ENCODE peak calls at places on chromosomes 1 and 21, in five cellular contexts. One of them, this sample, is unnamed.

GRCh38 chr1:36586146-36586545 is 103.4 kb upstream of the CSF3R start:
- DNase-seq in neuronal stem cell: no peak
- DNase-seq in H1: no peak
- DNase-seq in H9: peak; percentile 45
- DNase-seq in mesenchymal stem cell: no peak
- DNase-seq in this sample: no peak

GRCh38 chr1:28233264-28233606 is 406 bp upstream of the DNAJC8 start:
- DNase-seq in neuronal stem cell: no peak
- DNase-seq in mesenchymal stem cell: no peak
- DNase-seq in H1: no peak
- DNase-seq in H9: no peak
- DNase-seq in this sample: no peak

GRCh38 chr21:33011462-33011861 is 14.3 kb upstream of the OLIG2 start:
- DNase-seq in neuronal stem cell: no peak
- DNase-seq in H1: peak; percentile 6
- DNase-seq in mesenchymal stem cell: peak; percentile 59
- DNase-seq in H9: no peak
- DNase-seq in this sample: peak; percentile 42

GRCh38 chr1:44281987-44282703 is 68.9 kb downstream of the DMAP1 start:
- DNase-seq in mesenchymal stem cell: no peak
- DNase-seq in H9: no peak
- DNase-seq in neuronal stem cell: no peak
- DNase-seq in H1: no peak
- DNase-seq in this sample: no peak

GRCh38 chr1:11700655-11701467 is 9.4 kb downstream of the DRAXIN start:
- DNase-seq in H1: peak; percentile 58
- DNase-seq in mesenchymal stem cell: no peak
- DNase-seq in neuronal stem cell: no peak
- DNase-seq in H9: peak; percentile 29
- DNase-seq in this sample: no peak

GRCh38 chr21:37176716-37177115 is 90.4 kb downstream of the VPS26C start:
- DNase-seq in mesenchymal stem cell: no peak
- DNase-seq in H1: no peak
- DNase-seq in H9: no peak
- DNase-seq in neuronal stem cell: no peak
- DNase-seq in this sample: peak; percentile 77

GRCh38 chr1:212728606-212729005 is 29.0 kb upstream of the BATF3 start:
- DNase-seq in H9: no peak
- DNase-seq in H1: no peak
- DNase-seq in mesenchymal stem cell: no peak
- DNase-seq in neuronal stem cell: no peak
- DNase-seq in this sample: no peak

GRCh38 chr1:62307516-62308492 is 11.4 kb downstream of the KANK4 start:
- DNase-seq in H1: no peak
- DNase-seq in neuronal stem cell: no peak
- DNase-seq in mesenchymal stem cell: no peak
- DNase-seq in H9: no peak
- DNase-seq in this sample: peak; percentile 99

GRCh38 chr1:231039161-231040018 is 664 bp downstream of the FAM89A start:
- DNase-seq in H1: peak; percentile 61
- DNase-seq in neuronal stem cell: peak; percentile 45
- DNase-seq in mesenchymal stem cell: peak; percentile 79
- DNase-seq in H9: peak; percentile 43
- DNase-seq in this sample: peak; percentile 51

GRCh38 chr1:85975770-85976386 is 180.7 kb downstream of the COL24A1 start:
- DNase-seq in mesenchymal stem cell: no peak
- DNase-seq in neuronal stem cell: no peak
- DNase-seq in H1: peak; percentile 58
- DNase-seq in H9: peak; percentile 86
- DNase-seq in this sample: no peak

GRCh38 chr1:47186267-47187185 is 3.3 kb downstream of the PDZK1IP1 start:
- DNase-seq in neuronal stem cell: no peak
- DNase-seq in H9: no peak
- DNase-seq in mesenchymal stem cell: no peak
- DNase-seq in H1: no peak
- DNase-seq in this sample: no peak

GRCh38 chr1:113980120-113980519 is 846 bp downstream of the OLFML3 start:
- DNase-seq in mesenchymal stem cell: no peak
- DNase-seq in H1: no peak
- DNase-seq in neuronal stem cell: no peak
- DNase-seq in H9: no peak
- DNase-seq in this sample: no peak

GRCh38 chr1:183673605-183674150 is 20.6 kb upstream of the APOBEC4 start:
- DNase-seq in mesenchymal stem cell: no peak
- DNase-seq in neuronal stem cell: no peak
- DNase-seq in H1: no peak
- DNase-seq in H9: no peak
- DNase-seq in this sample: no peak

GRCh38 chr1:66769512-66770229 is 17.4 kb downstream of the DYNLT5 start:
- DNase-seq in H1: no peak
- DNase-seq in H9: no peak
- DNase-seq in mesenchymal stem cell: no peak
- DNase-seq in neuronal stem cell: no peak
- DNase-seq in this sample: no peak

GRCh38 chr1:234958066-234958701 is 170.5 kb downstream of the TOMM20 start:
- DNase-seq in H1: peak; percentile 53
- DNase-seq in H9: no peak
- DNase-seq in mesenchymal stem cell: no peak
- DNase-seq in neuronal stem cell: no peak
- DNase-seq in this sample: no peak

GRCh38 chr1:234955107-234955731 is 173.4 kb downstream of the TOMM20 start:
- DNase-seq in H9: no peak
- DNase-seq in mesenchymal stem cell: peak; percentile 76
- DNase-seq in neuronal stem cell: no peak
- DNase-seq in H1: no peak
- DNase-seq in this sample: peak; percentile 23

GRCh38 chr1:234958702-234959649 is 169.7 kb downstream of the TOMM20 start:
- DNase-seq in mesenchymal stem cell: no peak
- DNase-seq in H1: peak; percentile 41
- DNase-seq in neuronal stem cell: no peak
- DNase-seq in H9: no peak
- DNase-seq in this sample: no peak

GRCh38 chr1:234957330-234958065 is 171.1 kb downstream of the TOMM20 start:
- DNase-seq in neuronal stem cell: peak; percentile 73
- DNase-seq in mesenchymal stem cell: peak; percentile 79
- DNase-seq in H1: peak; percentile 55
- DNase-seq in H9: peak; percentile 62
- DNase-seq in this sample: no peak

GRCh38 chr1:234956821-234957329 is 171.8 kb downstream of the TOMM20 start:
- DNase-seq in H1: no peak
- DNase-seq in neuronal stem cell: peak; percentile 51
- DNase-seq in H9: no peak
- DNase-seq in mesenchymal stem cell: no peak
- DNase-seq in this sample: no peak
- H2BK5ac ChIP-seq in H1: no peak overlapping the region
- H2BK5ac ChIP-seq in neuronal stem cell: no peak overlapping the region
- H2BK5ac ChIP-seq in H9: no peak overlapping the region
- H2BK5ac ChIP-seq in mesenchymal stem cell: no peak overlapping the region
- H2BK5ac ChIP-seq in this sample: peak overlapping the region; percentile 32

DNA sequence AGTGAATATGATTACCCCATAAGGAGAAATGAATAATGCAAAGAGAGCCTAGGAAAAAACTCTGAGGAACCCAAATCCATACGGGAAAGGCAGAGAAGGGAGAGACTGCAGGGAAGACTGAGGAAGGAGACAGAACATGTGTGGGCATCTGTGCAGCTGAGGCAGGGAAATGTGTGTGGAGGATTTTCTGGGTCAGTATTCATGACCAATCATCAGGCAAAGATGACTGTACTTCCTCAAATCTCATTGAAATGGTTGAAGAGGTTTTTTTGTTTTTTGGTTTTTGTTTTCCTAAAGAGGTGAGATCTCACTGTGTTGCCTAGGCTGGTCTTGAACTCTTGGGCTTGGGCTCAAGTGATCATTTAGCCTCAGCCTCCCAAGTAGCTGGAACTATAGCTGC is 15.7 kb downstream of the DIP2A start:
- DNase-seq in H9: no peak
- DNase-seq in mesenchymal stem cell: no peak
- DNase-seq in H1: no peak
- DNase-seq in neuronal stem cell: no peak
- DNase-seq in this sample: no peak
- H2BK12ac ChIP-seq in H9: no peak overlapping the region
- H2BK12ac ChIP-seq in mesenchymal stem cell: no peak overlapping the region
- H2BK12ac ChIP-seq in H1: no peak overlapping the region
- H2BK12ac ChIP-seq in neuronal stem cell: no peak overlapping the region
- H2BK12ac ChIP-seq in this sample: no peak overlapping the region

GRCh38 chr1:20355101-20355827 is 64.6 kb downstream of the VWA5B1 start:
- DNase-seq in H1: no peak
- DNase-seq in mesenchymal stem cell: no peak
- DNase-seq in H9: no peak
- DNase-seq in neuronal stem cell: no peak
- DNase-seq in this sample: no peak

GRCh38 chr1:20356850-20357459 is 66.3 kb downstream of the VWA5B1 start:
- DNase-seq in H1: no peak
- DNase-seq in mesenchymal stem cell: no peak
- DNase-seq in neuronal stem cell: no peak
- DNase-seq in H9: no peak
- DNase-seq in this sample: peak; percentile 74

GRCh38 chr1:20355828-20356735 is 65.4 kb downstream of the VWA5B1 start:
- DNase-seq in H9: no peak
- DNase-seq in mesenchymal stem cell: no peak
- DNase-seq in H1: no peak
- DNase-seq in neuronal stem cell: no peak
- DNase-seq in this sample: no peak

GRCh38 chr1:20351911-20352675 is 61.4 kb downstream of the VWA5B1 start:
- DNase-seq in mesenchymal stem cell: no peak
- DNase-seq in H9: no peak
- DNase-seq in neuronal stem cell: no peak
- DNase-seq in H1: no peak
- DNase-seq in this sample: peak; percentile 66

GRCh38 chr1:20353836-20354235 is 63.2 kb downstream of the VWA5B1 start:
- DNase-seq in H9: no peak
- DNase-seq in mesenchymal stem cell: no peak
- DNase-seq in neuronal stem cell: no peak
- DNase-seq in H1: no peak
- DNase-seq in this sample: no peak
- H3K14ac ChIP-seq in H9: no peak overlapping the region
- H3K14ac ChIP-seq in mesenchymal stem cell: no peak overlapping the region
- H3K14ac ChIP-seq in neuronal stem cell: peak overlapping the region; percentile 42
- H3K14ac ChIP-seq in H1: no peak overlapping the region
- H3K14ac ChIP-seq in this sample: no peak overlapping the region

GRCh38 chr21:16117851-16118592 is 388.2 kb downstream of the USP25 start:
- DNase-seq in neuronal stem cell: no peak
- DNase-seq in H1: no peak
- DNase-seq in mesenchymal stem cell: no peak
- DNase-seq in H9: no peak
- DNase-seq in this sample: no peak
- H2BK5ac ChIP-seq in neuronal stem cell: no peak overlapping the region
- H2BK5ac ChIP-seq in H1: no peak overlapping the region
- H2BK5ac ChIP-seq in mesenchymal stem cell: peak overlapping the region; percentile 62
- H2BK5ac ChIP-seq in H9: no peak overlapping the region
- H2BK5ac ChIP-seq in this sample: no peak overlapping the region

GRCh38 chr1:228900099-228900965 is 165.1 kb downstream of the RHOU start:
- DNase-seq in neuronal stem cell: no peak
- DNase-seq in H1: peak; percentile 47
- DNase-seq in H9: no peak
- DNase-seq in mesenchymal stem cell: peak; percentile 46
- DNase-seq in this sample: no peak

GRCh38 chr1:228898582-228898992 is 163.3 kb downstream of the RHOU start:
- DNase-seq in H9: no peak
- DNase-seq in H1: peak; percentile 37
- DNase-seq in mesenchymal stem cell: no peak
- DNase-seq in neuronal stem cell: no peak
- DNase-seq in this sample: no peak

GRCh38 chr1:228900993-228901392 is 165.7 kb downstream of the RHOU start:
- DNase-seq in H1: peak; percentile 36
- DNase-seq in mesenchymal stem cell: no peak
- DNase-seq in H9: no peak
- DNase-seq in neuronal stem cell: no peak
- DNase-seq in this sample: no peak

GRCh38 chr1:228899421-228899956 is 164.2 kb downstream of the RHOU start:
- DNase-seq in H1: peak; percentile 39
- DNase-seq in mesenchymal stem cell: no peak
- DNase-seq in neuronal stem cell: no peak
- DNase-seq in H9: no peak
- DNase-seq in this sample: no peak

DNA sequence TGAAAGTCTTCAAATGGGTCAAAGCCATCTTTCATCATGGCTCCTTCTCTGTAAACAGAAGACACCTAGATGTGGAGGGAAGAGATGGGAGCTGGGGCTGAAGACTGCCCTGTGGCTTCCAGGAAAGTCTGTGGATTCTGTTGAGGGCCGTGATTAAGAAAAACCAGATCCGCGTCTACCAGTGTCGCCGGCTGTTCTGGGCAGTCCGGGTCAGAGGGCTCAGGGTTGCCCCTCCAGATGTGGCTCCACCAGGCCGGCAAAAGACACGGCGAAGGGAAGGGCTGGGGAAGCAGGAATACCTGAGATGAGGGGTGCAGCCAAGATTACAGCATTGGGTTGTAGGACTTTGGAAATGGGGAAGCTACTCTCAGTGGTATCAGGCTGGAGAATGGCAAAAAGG is 162.6 kb downstream of the RHOU start:
- DNase-seq in mesenchymal stem cell: no peak
- DNase-seq in neuronal stem cell: no peak
- DNase-seq in H9: no peak
- DNase-seq in H1: no peak
- DNase-seq in this sample: no peak
- H2BK12ac ChIP-seq in mesenchymal stem cell: no peak overlapping the region
- H2BK12ac ChIP-seq in neuronal stem cell: no peak overlapping the region
- H2BK12ac ChIP-seq in H9: no peak overlapping the region
- H2BK12ac ChIP-seq in H1: no peak overlapping the region
- H2BK12ac ChIP-seq in this sample: no peak overlapping the region

DNA sequence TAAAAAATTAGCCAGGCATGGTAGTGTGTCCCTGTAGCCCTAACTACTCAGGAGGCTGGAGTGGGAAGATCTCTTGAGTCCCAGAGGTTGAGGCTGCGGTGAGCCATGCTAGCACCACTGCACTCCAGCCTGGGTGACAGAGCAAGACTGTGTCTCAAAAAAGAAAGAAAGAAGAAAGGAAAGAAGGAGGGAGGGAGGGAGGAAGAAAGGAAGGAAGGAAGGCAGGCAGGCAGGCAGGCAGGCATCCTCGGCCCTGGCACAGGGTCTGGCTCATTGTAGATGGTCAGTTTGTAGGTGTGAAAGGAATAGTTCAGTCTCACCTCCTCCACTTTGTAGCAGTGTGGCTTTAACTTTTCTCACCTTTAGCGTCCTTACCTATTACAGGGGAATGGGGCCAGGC is 25.0 kb downstream of the NAV1 start:
- DNase-seq in neuronal stem cell: no peak
- DNase-seq in mesenchymal stem cell: no peak
- DNase-seq in H1: no peak
- DNase-seq in H9: no peak
- DNase-seq in this sample: no peak
- H3K14ac ChIP-seq in neuronal stem cell: no peak overlapping the region
- H3K14ac ChIP-seq in mesenchymal stem cell: no peak overlapping the region
- H3K14ac ChIP-seq in H1: no peak overlapping the region
- H3K14ac ChIP-seq in H9: no peak overlapping the region
- H3K14ac ChIP-seq in this sample: no peak overlapping the region